ENCODE peak calls at places on chromosomes 3 and 15, in seven cellular contexts. D, H, Q, T, Y, R and F are unnamed samples.

GRCh38 chr3:7518471-7518870 is 657.6 kb downstream of the GRM7 start:
- DNase-seq in D (no peak), H (no peak), Q (peak; percentile 32), T (no peak), Y (no peak), R (no peak), F (no peak)

GRCh38 chr15:80514071-80514780 is 110.0 kb downstream of the ARNT2 start:
- DNase-seq in D (no peak), H (no peak), Q (no peak), T (no peak), Y (no peak), R (no peak), F (no peak)

GRCh38 chr3:72694398-72694797 is 153.8 kb downstream of the SHQ1 start:
- DNase-seq in D (no peak), H (no peak), Q (no peak), T (no peak), Y (no peak), R (no peak), F (no peak)

GRCh38 chr15:100580414-100580813 is 21.6 kb downstream of the LINS1 start:
- DNase-seq in D (no peak), H (no peak), Q (no peak), T (no peak), Y (no peak), R (no peak), F (no peak)

GRCh38 chr3:193869221-193870201 is 266.4 kb upstream of the HES1 start:
- DNase-seq in D (no peak), H (no peak), Q (peak; percentile 23), T (no peak), Y (no peak), R (peak; percentile 53), F (peak; percentile 95)

GRCh38 chr3:32703491-32703968 is 18.5 kb downstream of the CNOT10 start:
- DNase-seq in D (no peak), H (no peak), Q (peak; percentile 9), T (no peak), Y (no peak), R (no peak), F (no peak)

GRCh38 chr3:179179979-179180758 is 32.0 kb downstream of the PIK3CA start:
- DNase-seq in D (no peak), H (no peak), Q (no peak), T (no peak), Y (no peak), R (no peak), F (no peak)

GRCh38 chr3:192409203-192409837 is 318.0 kb downstream of the FGF12 start:
- DNase-seq in D (peak; percentile 65), H (no peak), Q (peak; percentile 61), T (no peak), Y (no peak), R (peak; percentile 45), F (no peak)

GRCh38 chr3:120688121-120688520 is 6.1 kb upstream of the HGD start:
- DNase-seq in D (no peak), H (no peak), Q (no peak), T (no peak), Y (no peak), R (no peak), F (no peak)

GRCh38 chr3:72177075-72178050 is 392.4 kb upstream of the PROK2 start:
- DNase-seq in D (peak; percentile 61), H (no peak), Q (peak; percentile 47), T (peak; percentile 44), Y (peak; percentile 41), R (peak; percentile 46), F (peak; percentile 51)

GRCh38 chr15:39503526-39503925 is 77.4 kb upstream of the THBS1 start:
- DNase-seq in D (no peak), H (no peak), Q (no peak), T (no peak), Y (no peak), R (no peak), F (no peak)

GRCh38 chr3:115648559-115648958 is 25.2 kb downstream of the GAP43 start:
- DNase-seq in D (no peak), H (no peak), Q (no peak), T (no peak), Y (no peak), R (no peak), F (no peak)

GRCh38 chr3:196918968-196919367 is 23.4 kb downstream of the NCBP2 start:
- DNase-seq in D (no peak), H (no peak), Q (no peak), T (no peak), Y (no peak), R (no peak), F (no peak)

GRCh38 chr15:100694381-100695012 is 92.1 kb downstream of the ASB7 start:
- DNase-seq in D (no peak), H (no peak), Q (peak; percentile 24), T (no peak), Y (no peak), R (no peak), F (peak; percentile 80)

GRCh38 chr3:42830437-42831320 is 21.4 kb downstream of the ACKR2 start:
- DNase-seq in D (no peak), H (no peak), Q (peak; percentile 24), T (no peak), Y (no peak), R (no peak), F (no peak)

GRCh38 chr15:35312355-35312754 is 227.3 kb upstream of the NANOGP8 start:
- DNase-seq in D (no peak), H (no peak), Q (no peak), T (no peak), Y (no peak), R (no peak), F (no peak)

GRCh38 chr3:18295171-18295920 is 129.8 kb downstream of the SATB1 start:
- DNase-seq in D (no peak), H (no peak), Q (no peak), T (peak; percentile 43), Y (peak; percentile 53), R (peak; percentile 15), F (peak; percentile 19)

GRCh38 chr3:184350618-184351017 is 10.8 kb downstream of the CLCN2 start:
- DNase-seq in D (peak; percentile 6), H (no peak), Q (no peak), T (no peak), Y (no peak), R (no peak), F (no peak)

GRCh38 chr3:115348951-115349745 is 202.1 kb upstream of the ZBTB20 start:
- DNase-seq in D (no peak), H (no peak), Q (no peak), T (no peak), Y (no peak), R (no peak), F (no peak)

GRCh38 chr15:73325191-73325980 is 43.4 kb downstream of the HCN4 start:
- DNase-seq in D (peak; percentile 47), H (no peak), Q (no peak), T (no peak), Y (no peak), R (no peak), F (no peak)

GRCh38 chr3:79358327-79358726 is 409.5 kb downstream of the ROBO1 start:
- DNase-seq in D (no peak), H (no peak), Q (no peak), T (no peak), Y (no peak), R (no peak), F (no peak)

GRCh38 chr15:51724199-51724598 is 13.3 kb downstream of the LYSMD2 start:
- DNase-seq in D (no peak), H (no peak), Q (no peak), T (no peak), Y (no peak), R (no peak), F (no peak)

GRCh38 chr15:51721199-51721960 is 16.1 kb downstream of the LYSMD2 start:
- DNase-seq in D (no peak), H (no peak), Q (no peak), T (no peak), Y (no peak), R (no peak), F (no peak)

GRCh38 chr15:51727141-51727897 is 10.1 kb downstream of the LYSMD2 start:
- DNase-seq in D (no peak), H (no peak), Q (peak; percentile 40), T (no peak), Y (no peak), R (no peak), F (no peak)

GRCh38 chr15:51726302-51727073 is 11.0 kb downstream of the LYSMD2 start:
- DNase-seq in D (peak; percentile 66), H (no peak), Q (peak; percentile 66), T (no peak), Y (peak; percentile 53), R (peak; percentile 43), F (peak; percentile 67)

DNA sequence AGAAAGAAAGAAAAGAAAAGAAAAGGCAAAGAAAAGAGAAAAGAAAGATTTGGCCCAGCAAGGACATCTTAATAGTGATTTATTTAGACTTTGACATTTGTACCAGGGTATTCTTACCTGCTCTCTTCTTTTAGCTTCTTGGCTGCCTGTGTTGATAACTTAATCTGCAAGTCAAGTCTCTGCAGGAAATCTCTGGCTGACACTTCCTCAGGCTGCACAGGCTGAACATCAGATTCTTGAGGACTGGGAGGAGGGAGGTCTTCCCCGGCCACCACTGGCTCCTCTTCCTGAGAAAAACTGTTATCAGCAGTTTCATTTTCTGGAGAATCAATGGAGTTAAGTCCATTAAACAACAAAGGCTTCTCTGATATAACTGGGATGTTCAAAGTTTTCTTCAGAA is 12.8 kb downstream of the LYSMD2 start:
- DNase-seq in D (no peak), H (no peak), Q (peak; percentile 25), T (no peak), Y (no peak), R (no peak), F (no peak)
- H3K4me1 ChIP-seq in D (peaks cover 37% of the 10 kb centered on the region), H (peaks cover 9% of the 10 kb centered on the region), Q (peaks cover 10% of the 10 kb centered on the region), T (peaks cover 6% of the 10 kb centered on the region), Y (peaks cover 4% of the 10 kb centered on the region), R (peaks cover 52% of the 10 kb centered on the region), F (peaks cover 22% of the 10 kb centered on the region)

GRCh38 chr3:23712095-23712494 is 93.7 kb upstream of the UBE2E1 start:
- DNase-seq in D (no peak), H (no peak), Q (no peak), T (no peak), Y (no peak), R (no peak), F (no peak)
- H3K4me3 ChIP-seq in D (peak overlapping the region; percentile 3), H (no peak overlapping the region), Q (no peak overlapping the region), T (no peak overlapping the region), Y (no peak overlapping the region), R (peak overlapping the region; percentile 23), F (no peak overlapping the region)

GRCh38 chr15:98855067-98855814 is 152.4 kb downstream of the PGPEP1L start:
- DNase-seq in D (no peak), H (no peak), Q (no peak), T (no peak), Y (no peak), R (no peak), F (no peak)
- H3K4me1 ChIP-seq in D (peaks cover 26% of the 10 kb centered on the region), H (peaks cover 20% of the 10 kb centered on the region), Q (peaks cover 15% of the 10 kb centered on the region), T (peaks cover 17% of the 10 kb centered on the region), Y (peaks cover 35% of the 10 kb centered on the region), R (peaks cover 86% of the 10 kb centered on the region), F (peaks cover 90% of the 10 kb centered on the region)

GRCh38 chr3:129558772-129559564 is 16.0 kb downstream of the H1-8 start:
- DNase-seq in D (peak; percentile 61), H (no peak), Q (peak; percentile 86), T (peak; percentile 25), Y (no peak), R (no peak), F (peak; percentile 90)

GRCh38 chr3:129560931-129561594 is 18.1 kb downstream of the H1-8 start:
- DNase-seq in D (peak; percentile 91), H (no peak), Q (peak; percentile 87), T (peak; percentile 71), Y (peak; percentile 57), R (peak; percentile 88), F (peak; percentile 88)

GRCh38 chr3:129561619-129562248 is 18.8 kb downstream of the H1-8 start:
- DNase-seq in D (peak; percentile 56), H (no peak), Q (no peak), T (no peak), Y (no peak), R (no peak), F (no peak)

GRCh38 chr3:129559565-129560079 is 16.6 kb downstream of the H1-8 start:
- DNase-seq in D (peak; percentile 46), H (no peak), Q (no peak), T (no peak), Y (no peak), R (no peak), F (no peak)

GRCh38 chr3:129560269-129560787 is 17.4 kb downstream of the H1-8 start:
- DNase-seq in D (peak; percentile 75), H (no peak), Q (peak; percentile 33), T (peak; percentile 50), Y (no peak), R (peak; percentile 60), F (peak; percentile 92)
- H3K4me3 ChIP-seq in D (peak overlapping the region; percentile 4), H (no peak overlapping the region), Q (no peak overlapping the region), T (no peak overlapping the region), Y (no peak overlapping the region), R (peak overlapping the region; percentile 36), F (peak overlapping the region; percentile 28)